ENCODE peak calls at places on chromosome 1, in ten cellular contexts. P is sigmoid colon, M is suprapubic skin, A is SK-N-SH, W is transverse colon, V is esophagus muscularis mucosa, X is K562, H is H1, N is GM12878, Y is upper lobe of left lung. L is an unnamed sample.
A peak's percentile ranks its signal among the peaks of the same experiment; 100 is the strongest.

GRCh38 chr1:47438321-47439150 is 692 bp downstream of the FOXD2 start:
- DNase-seq in W (peak; percentile 41), P (no peak), A (no peak), N (no peak), H (no peak), M (no peak), X (peak; percentile 72), V (no peak), Y (no peak), L (no peak)

GRCh38 chr1:235296729-235297128 is 31.2 kb downstream of the ARID4B start:
- DNase-seq in H (no peak), W (no peak), Y (no peak), P (no peak), M (no peak), N (no peak), V (no peak), A (no peak), X (no peak), L (no peak)

GRCh38 chr1:52677407-52677806 is 20.7 kb downstream of the COA7 start:
- DNase-seq in Y (peak; percentile 56), W (no peak), X (no peak), P (no peak), N (no peak), H (no peak), V (no peak), A (no peak), M (no peak), L (peak; percentile 50)

GRCh38 chr1:151047925-151048644 is 534 bp downstream of the C1orf56 start:
- DNase-seq in P (peak; percentile 89), A (peak; percentile 79), N (no peak), H (no peak), M (peak; percentile 88), W (peak; percentile 76), Y (peak; percentile 86), V (no peak), X (peak; percentile 45), L (peak; percentile 77)

GRCh38 chr1:17485280-17485679 is 45.8 kb upstream of the RCC2 start:
- DNase-seq in V (no peak), W (no peak), X (no peak), M (no peak), P (no peak), Y (no peak), H (peak; percentile 36), A (no peak), N (no peak), L (peak; percentile 27)

GRCh38 chr1:24351918-24352637 is 32.9 kb downstream of the GRHL3 start:
- DNase-seq in W (no peak), V (no peak), M (no peak), N (no peak), A (no peak), P (no peak), Y (no peak), H (no peak), X (no peak), L (no peak)

GRCh38 chr1:197862221-197862620 is 40.2 kb upstream of the C1orf53 start:
- DNase-seq in M (no peak), V (no peak), N (no peak), H (no peak), W (no peak), Y (no peak), A (no peak), X (no peak), P (no peak), L (no peak)

GRCh38 chr1:237239248-237239647 is 197.3 kb downstream of the RYR2 start:
- DNase-seq in N (no peak), A (no peak), Y (no peak), H (peak; percentile 29), X (no peak), W (no peak), V (no peak), M (no peak), P (no peak), L (no peak)

GRCh38 chr1:19814681-19815503 is at the start of gene RNF186:
- DNase-seq in N (no peak), W (peak; percentile 89), P (no peak), M (peak; percentile 76), X (no peak), H (no peak), Y (peak; percentile 47), A (no peak), V (no peak), L (peak; percentile 90)

GRCh38 chr1:25106981-25107642 is 125.2 kb downstream of the SYF2 start:
- DNase-seq in N (no peak), H (no peak), Y (no peak), W (peak; percentile 50), A (no peak), M (no peak), V (no peak), P (no peak), X (no peak), L (no peak)

GRCh38 chr1:43388613-43389012 is 987 bp downstream of the MED8 start:
- DNase-seq in V (no peak), A (no peak), Y (no peak), W (no peak), M (no peak), P (no peak), H (no peak), X (no peak), N (no peak), L (no peak)
- H3K27ac ChIP-seq in V (no peak overlapping the region), A (no peak overlapping the region), Y (no peak overlapping the region), W (peak overlapping the region; percentile 85), M (peak overlapping the region; percentile 82), P (no peak overlapping the region), H (no peak overlapping the region), X (no peak overlapping the region), N (peak overlapping the region; percentile 82), L (peak overlapping the region; percentile 91)

GRCh38 chr1:200415227-200415626 is 5.4 kb upstream of the ZNF281 start:
- DNase-seq in V (no peak), N (no peak), X (no peak), P (no peak), W (no peak), M (no peak), A (no peak), Y (no peak), H (no peak), L (no peak)

GRCh38 chr1:200414657-200415056 is 4.8 kb upstream of the ZNF281 start:
- DNase-seq in H (no peak), X (no peak), Y (no peak), W (no peak), P (no peak), M (no peak), V (no peak), A (no peak), N (no peak), L (no peak)

GRCh38 chr1:200411406-200412257 is 1.8 kb upstream of the ZNF281 start:
- DNase-seq in H (peak; percentile 82), M (no peak), Y (no peak), W (no peak), V (no peak), N (no peak), A (no peak), X (no peak), P (no peak), L (no peak)

GRCh38 chr1:200410566-200410878 is 686 bp upstream of the ZNF281 start:
- DNase-seq in X (peak; percentile 21), M (no peak), V (no peak), P (no peak), W (peak; percentile 42), N (no peak), A (peak; percentile 10), Y (peak; percentile 42), H (no peak), L (no peak)

DNA sequence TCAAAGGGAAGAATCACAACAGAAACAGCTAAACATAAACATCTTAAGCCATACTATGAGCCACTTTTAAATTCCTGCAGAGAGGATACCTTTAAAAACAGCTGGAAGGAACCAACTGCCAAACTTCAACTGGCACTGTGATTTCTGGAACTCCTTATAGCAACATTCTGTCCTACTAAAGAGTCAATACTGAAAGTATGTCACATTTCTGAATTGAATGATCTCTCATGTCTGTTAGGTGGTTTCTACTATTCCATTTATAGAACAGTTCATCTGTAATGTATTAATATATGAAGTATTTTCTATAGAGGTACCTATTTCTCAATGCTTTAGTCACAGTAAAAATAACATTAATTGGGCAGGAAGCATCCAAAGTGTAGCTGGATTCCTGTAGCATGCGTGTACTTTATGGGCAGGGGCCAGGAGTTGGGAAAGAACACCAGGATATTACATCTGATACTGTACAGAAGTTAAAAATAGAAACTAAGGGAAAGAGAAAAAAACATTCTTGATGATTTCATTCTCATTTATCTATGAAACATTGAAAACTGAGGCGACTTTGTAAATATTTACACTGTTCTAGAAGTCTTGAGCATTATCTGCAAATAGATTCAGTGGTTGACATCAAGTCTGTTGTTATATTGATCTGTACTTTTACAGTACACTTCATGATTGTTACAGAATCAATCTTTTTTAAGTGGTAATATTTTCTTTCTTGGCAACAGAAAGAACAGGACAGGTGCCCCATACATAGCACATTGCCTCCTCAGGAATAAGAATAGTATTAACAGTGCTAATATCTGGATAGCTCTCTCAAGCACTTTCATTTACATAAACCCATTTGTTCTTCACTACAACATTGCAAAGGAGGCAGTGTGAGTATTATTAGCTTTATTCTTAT is 6.1 kb upstream of the ZNF281 start:
- DNase-seq in V (no peak), N (no peak), X (no peak), P (peak; percentile 91), M (no peak), W (peak; percentile 40), H (no peak), Y (peak; percentile 80), A (no peak), L (peak; percentile 63)
- TF ChIP-seq EP300 in V (no peak), N (peak; percentile 72), X (no peak), P (no peak), M (no peak), W (no peak), H (no peak), Y (no peak), A (peak; percentile 91), L (no peak)

GRCh38 chr1:170864238-170864637 is 71.1 kb upstream of the MROH9 start:
- DNase-seq in X (no peak), N (no peak), Y (no peak), M (no peak), V (no peak), W (no peak), P (no peak), A (no peak), H (no peak), L (no peak)
- TF ChIP-seq POLR2AphosphoS5 in X (no peak), N (no peak), Y (no peak), M (no peak), V (no peak), W (no peak), P (no peak), A (no peak), H (no peak), L (no peak)

GRCh38 chr1:166384948-166385347 is 218.1 kb upstream of the FAM78B start:
- DNase-seq in P (no peak), H (no peak), N (no peak), X (no peak), M (no peak), A (no peak), V (no peak), Y (no peak), W (no peak), L (no peak)

GRCh38 chr1:166391677-166392076 is 224.9 kb upstream of the FAM78B start:
- DNase-seq in X (no peak), W (no peak), M (no peak), V (no peak), H (no peak), Y (no peak), N (no peak), A (no peak), P (no peak), L (no peak)

GRCh38 chr1:166395729-166396128 is 228.9 kb upstream of the FAM78B start:
- DNase-seq in X (no peak), N (no peak), W (no peak), P (no peak), Y (no peak), V (no peak), A (no peak), H (no peak), M (no peak), L (no peak)

GRCh38 chr1:166390406-166390805 is 223.6 kb upstream of the FAM78B start:
- DNase-seq in A (peak; percentile 15), Y (no peak), P (no peak), W (no peak), X (no peak), M (no peak), H (no peak), N (no peak), V (no peak), L (no peak)
- H3K27ac ChIP-seq in A (no peak overlapping the region), Y (no peak overlapping the region), P (no peak overlapping the region), W (no peak overlapping the region), X (no peak overlapping the region), M (no peak overlapping the region), H (no peak overlapping the region), N (no peak overlapping the region), V (no peak overlapping the region), L (no peak overlapping the region)

L was measured in stomach.